ENCODE peak calls at places on chromosomes 3 and 15, in five cellular contexts. One of them, this sample, is unnamed.
A peak's percentile ranks its signal among the peaks of the same experiment; 100 is the strongest.

GRCh38 chr3:186783731-186784515 is 546 bp downstream of the EIF4A2 start:
- DNase-seq in MM.1S: peak; percentile 83
- DNase-seq in OCI-LY7: peak; percentile 88
- DNase-seq in IMR-90: peak; percentile 64
- DNase-seq in mesendoderm: peak; percentile 83
- DNase-seq in this sample: peak; percentile 92

GRCh38 chr3:151426337-151426648 is 34.6 kb downstream of the IGSF10 start:
- DNase-seq in mesendoderm: peak; percentile 21
- DNase-seq in MM.1S: peak; percentile 63
- DNase-seq in OCI-LY7: peak; percentile 52
- DNase-seq in IMR-90: no peak
- DNase-seq in this sample: no peak

GRCh38 chr3:50520849-50521248 is 17.4 kb upstream of the CACNA2D2 start:
- DNase-seq in mesendoderm: no peak
- DNase-seq in OCI-LY7: no peak
- DNase-seq in MM.1S: no peak
- DNase-seq in IMR-90: no peak
- DNase-seq in this sample: no peak

GRCh38 chr3:179871782-179872181 is 165.0 kb downstream of the PEX5L start:
- DNase-seq in IMR-90: no peak
- DNase-seq in OCI-LY7: no peak
- DNase-seq in mesendoderm: no peak
- DNase-seq in MM.1S: no peak
- DNase-seq in this sample: no peak

GRCh38 chr3:66011098-66011655 is 27.5 kb downstream of the MAGI1 start:
- DNase-seq in IMR-90: no peak
- DNase-seq in MM.1S: no peak
- DNase-seq in OCI-LY7: no peak
- DNase-seq in mesendoderm: peak; percentile 35
- DNase-seq in this sample: no peak

GRCh38 chr15:30923429-30923828 is 19.7 kb downstream of the FAN1 start:
- DNase-seq in IMR-90: no peak
- DNase-seq in OCI-LY7: no peak
- DNase-seq in mesendoderm: no peak
- DNase-seq in MM.1S: no peak
- DNase-seq in this sample: no peak

GRCh38 chr3:129623447-129624118 is 17.1 kb upstream of the PLXND1 start:
- DNase-seq in IMR-90: no peak
- DNase-seq in OCI-LY7: no peak
- DNase-seq in mesendoderm: no peak
- DNase-seq in MM.1S: no peak
- DNase-seq in this sample: peak; percentile 51

GRCh38 chr15:26177816-26178215 is 314.7 kb upstream of the ATP10A start:
- DNase-seq in mesendoderm: no peak
- DNase-seq in OCI-LY7: no peak
- DNase-seq in MM.1S: no peak
- DNase-seq in IMR-90: no peak
- DNase-seq in this sample: no peak

GRCh38 chr3:48989796-48990635 is at the start of gene P4HTM:
- DNase-seq in IMR-90: peak; percentile 93
- DNase-seq in OCI-LY7: peak; percentile 70
- DNase-seq in MM.1S: peak; percentile 72
- DNase-seq in mesendoderm: peak; percentile 93
- DNase-seq in this sample: peak; percentile 94

GRCh38 chr15:51424780-51425179 is 83.3 kb downstream of the GLDN start:
- DNase-seq in MM.1S: no peak
- DNase-seq in OCI-LY7: no peak
- DNase-seq in IMR-90: no peak
- DNase-seq in mesendoderm: no peak
- DNase-seq in this sample: no peak

DNA sequence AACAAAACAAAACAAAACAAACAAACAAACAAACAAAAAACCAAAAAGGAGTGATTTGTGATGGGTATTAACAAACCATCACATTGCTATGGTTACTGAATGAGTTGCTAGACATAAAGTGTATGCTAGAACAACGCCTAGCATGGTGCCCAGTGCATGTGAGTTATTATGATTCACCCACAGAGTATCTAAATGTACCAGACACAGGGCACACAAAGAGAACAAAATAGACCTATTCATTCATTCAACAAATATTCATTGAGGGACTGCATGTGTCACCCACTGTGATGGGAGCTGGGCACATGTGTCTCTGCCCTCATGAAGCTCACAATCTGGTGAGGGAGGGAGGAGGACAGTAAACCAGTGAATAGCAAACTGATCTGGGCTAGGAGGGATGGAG is 11.6 kb upstream of the ACAN start:
- DNase-seq in IMR-90: no peak
- DNase-seq in mesendoderm: no peak
- DNase-seq in MM.1S: no peak
- DNase-seq in OCI-LY7: no peak
- DNase-seq in this sample: no peak
- H3K27ac ChIP-seq in IMR-90: no peak overlapping the region
- H3K27ac ChIP-seq in mesendoderm: no peak overlapping the region
- H3K27ac ChIP-seq in MM.1S: no peak overlapping the region
- H3K27ac ChIP-seq in OCI-LY7: no peak overlapping the region
- H3K27ac ChIP-seq in this sample: no peak overlapping the region

GRCh38 chr3:120680193-120680894 is 1.7 kb downstream of the HGD start:
- DNase-seq in OCI-LY7: no peak
- DNase-seq in MM.1S: no peak
- DNase-seq in IMR-90: no peak
- DNase-seq in mesendoderm: no peak
- DNase-seq in this sample: no peak
- H3K4me2 ChIP-seq in OCI-LY7: no peak overlapping the region
- H3K4me2 ChIP-seq in MM.1S: no peak overlapping the region
- H3K4me2 ChIP-seq in IMR-90: no peak overlapping the region
- H3K4me2 ChIP-seq in mesendoderm: no peak overlapping the region
- H3K4me2 ChIP-seq in this sample: peak overlapping the region; percentile 56

DNA sequence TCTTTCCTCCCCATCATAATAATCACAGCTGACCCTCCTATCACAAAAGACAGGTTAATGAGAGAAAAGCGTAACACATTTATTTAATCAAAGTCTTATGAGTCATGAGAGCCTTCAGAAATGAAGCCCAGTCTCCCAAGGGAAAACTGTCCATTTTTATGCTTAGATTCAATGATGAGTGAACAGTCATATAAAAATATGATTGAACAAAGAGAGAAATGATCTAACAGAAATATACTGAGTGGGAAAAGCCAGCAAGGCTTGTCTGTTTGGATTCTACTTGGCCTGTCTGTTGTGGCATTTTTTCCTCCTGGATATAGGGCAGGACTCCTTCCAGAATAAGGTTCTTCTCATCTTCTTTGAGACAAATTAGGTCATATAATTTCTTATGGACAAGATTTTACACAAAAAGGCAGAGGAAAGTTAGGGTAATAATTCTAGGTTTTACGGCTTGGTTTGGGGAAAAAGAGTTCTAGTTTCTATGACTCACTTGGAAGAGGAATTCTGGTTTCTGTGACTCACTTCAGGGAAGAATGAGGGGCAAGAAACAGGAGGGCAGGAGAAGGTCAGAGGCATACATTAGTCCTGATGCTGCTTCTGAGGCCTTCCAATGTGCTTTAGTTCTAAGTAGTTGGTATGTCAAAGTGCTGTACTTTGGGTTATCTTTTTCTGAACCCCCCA is 534.2 kb downstream of the ZIC1 start:
- DNase-seq in IMR-90: peak; percentile 93
- DNase-seq in OCI-LY7: no peak
- DNase-seq in mesendoderm: peak; percentile 57
- DNase-seq in MM.1S: no peak
- DNase-seq in this sample: peak; percentile 29
- H3K27ac ChIP-seq in IMR-90: peak overlapping the region; percentile 72
- H3K27ac ChIP-seq in OCI-LY7: no peak overlapping the region
- H3K27ac ChIP-seq in mesendoderm: no peak overlapping the region
- H3K27ac ChIP-seq in MM.1S: no peak overlapping the region
- H3K27ac ChIP-seq in this sample: peak overlapping the region; percentile 64

DNA sequence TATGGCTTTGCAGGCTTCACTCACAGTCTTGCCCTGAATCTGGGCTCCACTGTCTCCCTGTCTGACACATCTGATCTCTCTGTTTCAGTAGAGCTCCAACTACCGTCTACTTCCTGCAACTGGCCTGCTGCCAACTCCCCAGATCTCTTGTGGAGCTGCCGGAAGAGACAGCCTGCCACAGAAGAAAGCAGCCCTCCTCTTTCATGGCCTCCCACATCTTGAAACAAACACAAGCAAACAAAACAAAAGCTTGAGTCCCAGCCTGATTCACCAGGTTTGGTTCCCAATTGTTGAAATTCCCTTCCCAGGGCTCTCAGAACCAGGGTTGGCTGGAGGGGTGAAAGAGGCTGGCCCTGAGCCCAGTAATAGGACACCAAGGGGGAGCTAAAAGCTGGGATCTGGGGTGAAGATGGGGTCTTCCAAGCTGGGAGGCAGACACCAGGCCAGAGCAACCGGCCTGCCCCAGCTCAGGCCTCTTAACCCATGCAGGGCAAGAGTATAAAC is 55.3 kb upstream of the CA12 start:
- DNase-seq in mesendoderm: peak; percentile 87
- DNase-seq in OCI-LY7: no peak
- DNase-seq in MM.1S: peak; percentile 76
- DNase-seq in IMR-90: peak; percentile 84
- DNase-seq in this sample: peak; percentile 92
- H3K4me2 ChIP-seq in mesendoderm: no peak overlapping the region
- H3K4me2 ChIP-seq in OCI-LY7: no peak overlapping the region
- H3K4me2 ChIP-seq in MM.1S: peak overlapping the region; percentile 14
- H3K4me2 ChIP-seq in IMR-90: peak overlapping the region; percentile 20
- H3K4me2 ChIP-seq in this sample: peak overlapping the region; percentile 28

GRCh38 chr3:183540501-183541234 is 14.8 kb downstream of the KLHL6 start:
- DNase-seq in mesendoderm: no peak
- DNase-seq in IMR-90: no peak
- DNase-seq in MM.1S: peak; percentile 53
- DNase-seq in OCI-LY7: no peak
- DNase-seq in this sample: no peak

GRCh38 chr3:183541235-183541655 is 14.3 kb downstream of the KLHL6 start:
- DNase-seq in IMR-90: no peak
- DNase-seq in MM.1S: no peak
- DNase-seq in mesendoderm: no peak
- DNase-seq in OCI-LY7: peak; percentile 51
- DNase-seq in this sample: no peak

GRCh38 chr3:183541738-183542137 is 13.8 kb downstream of the KLHL6 start:
- DNase-seq in MM.1S: peak; percentile 80
- DNase-seq in OCI-LY7: no peak
- DNase-seq in mesendoderm: no peak
- DNase-seq in IMR-90: no peak
- DNase-seq in this sample: no peak

GRCh38 chr3:183538475-183538874 is 17.0 kb downstream of the KLHL6 start:
- DNase-seq in mesendoderm: no peak
- DNase-seq in IMR-90: no peak
- DNase-seq in OCI-LY7: no peak
- DNase-seq in MM.1S: no peak
- DNase-seq in this sample: no peak

DNA sequence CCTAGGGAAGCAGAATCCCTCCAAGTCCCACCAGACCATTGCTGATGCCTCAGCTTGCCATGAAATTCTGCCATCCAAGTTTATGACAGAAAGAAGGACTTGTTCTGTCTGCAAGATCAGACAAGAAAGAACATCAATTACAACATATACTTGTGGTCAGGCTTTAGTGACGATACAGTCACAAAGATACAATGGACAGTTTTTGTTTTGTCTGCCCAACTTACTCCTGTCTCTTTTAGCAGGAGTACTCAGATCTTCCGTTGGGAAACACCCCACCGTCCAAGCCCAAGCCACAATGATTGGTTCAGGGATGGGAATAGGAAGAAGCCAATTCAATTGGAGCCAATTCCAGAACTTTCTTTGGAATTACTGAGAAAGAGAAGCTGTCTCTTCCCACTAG is 15.7 kb downstream of the KLHL6 start:
- DNase-seq in MM.1S: no peak
- DNase-seq in mesendoderm: no peak
- DNase-seq in IMR-90: no peak
- DNase-seq in OCI-LY7: no peak
- DNase-seq in this sample: no peak
- H3K27ac ChIP-seq in MM.1S: peak overlapping the region; percentile 76
- H3K27ac ChIP-seq in mesendoderm: no peak overlapping the region
- H3K27ac ChIP-seq in IMR-90: no peak overlapping the region
- H3K27ac ChIP-seq in OCI-LY7: peak overlapping the region; percentile 96
- H3K27ac ChIP-seq in this sample: no peak overlapping the region

DNA sequence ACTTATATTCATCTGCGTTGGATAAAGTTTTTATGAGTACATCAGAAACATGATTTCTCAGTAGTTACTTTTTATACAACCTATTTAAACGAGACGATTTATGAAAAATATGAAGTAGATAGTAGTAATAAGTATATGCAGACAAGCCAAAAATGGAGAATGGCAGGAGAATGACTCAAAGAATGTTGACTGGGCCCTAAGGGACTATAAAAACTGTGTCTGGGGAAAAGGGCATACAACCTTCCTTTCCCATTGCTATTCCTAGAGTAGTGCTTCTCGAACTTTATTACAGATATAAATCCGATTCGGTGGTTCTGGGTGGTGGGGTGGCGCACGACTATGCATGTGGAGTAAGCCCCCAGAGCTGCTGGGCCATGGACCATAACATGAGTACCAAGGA is 558.5 kb downstream of the FOXP1 start:
- DNase-seq in MM.1S: no peak
- DNase-seq in OCI-LY7: no peak
- DNase-seq in IMR-90: no peak
- DNase-seq in mesendoderm: no peak
- DNase-seq in this sample: no peak
- H3K4me2 ChIP-seq in MM.1S: peak overlapping the region; percentile 19
- H3K4me2 ChIP-seq in OCI-LY7: no peak overlapping the region
- H3K4me2 ChIP-seq in IMR-90: no peak overlapping the region
- H3K4me2 ChIP-seq in mesendoderm: no peak overlapping the region
- H3K4me2 ChIP-seq in this sample: peak overlapping the region; percentile 54

GRCh38 chr3:107934808-107935207 is 156.0 kb downstream of the CD47 start:
- DNase-seq in OCI-LY7: no peak
- DNase-seq in mesendoderm: no peak
- DNase-seq in MM.1S: no peak
- DNase-seq in IMR-90: no peak
- DNase-seq in this sample: no peak
- H3K27ac ChIP-seq in OCI-LY7: no peak overlapping the region
- H3K27ac ChIP-seq in mesendoderm: no peak overlapping the region
- H3K27ac ChIP-seq in MM.1S: no peak overlapping the region
- H3K27ac ChIP-seq in IMR-90: no peak overlapping the region
- H3K27ac ChIP-seq in this sample: no peak overlapping the region